ENCODE peak calls at places on chromosomes 2 and 18, in five cellular contexts. One of them, this sample, is unnamed.

GRCh38 chr18:23495723-23496440 is 7.4 kb upstream of the RMC1 start:
- DNase-seq in left colon: peak
- DNase-seq in NCI-H1105 treated with DMSO at 0.1 percent for 48 hours: peak
- DNase-seq in activated CD4-positive, alpha-beta T cell treated with anti-CD3 and anti-CD28 coated beads, Interleukin-2, amount 10 ng/mL, durations not matched to agents 24 days and 14 days: no peak
- DNase-seq in memory B cell: no peak
- DNase-seq in this sample: peak

GRCh38 chr2:18501156-18501555 is 59.3 kb downstream of the RDH14 start:
- DNase-seq in NCI-H1105 treated with DMSO at 0.1 percent for 48 hours: no peak
- DNase-seq in left colon: no peak
- DNase-seq in memory B cell: no peak
- DNase-seq in activated CD4-positive, alpha-beta T cell treated with anti-CD3 and anti-CD28 coated beads, Interleukin-2, amount 10 ng/mL, durations not matched to agents 24 days and 14 days: no peak
- DNase-seq in this sample: no peak

GRCh38 chr2:180679693-180680092 is 300.7 kb upstream of the UBE2E3 start:
- DNase-seq in memory B cell: no peak
- DNase-seq in left colon: no peak
- DNase-seq in activated CD4-positive, alpha-beta T cell treated with anti-CD3 and anti-CD28 coated beads, Interleukin-2, amount 10 ng/mL, durations not matched to agents 24 days and 14 days: no peak
- DNase-seq in NCI-H1105 treated with DMSO at 0.1 percent for 48 hours: no peak
- DNase-seq in this sample: no peak

GRCh38 chr2:62603154-62603712 is 97.2 kb upstream of the TMEM17 start:
- DNase-seq in activated CD4-positive, alpha-beta T cell treated with anti-CD3 and anti-CD28 coated beads, Interleukin-2, amount 10 ng/mL, durations not matched to agents 24 days and 14 days: no peak
- DNase-seq in NCI-H1105 treated with DMSO at 0.1 percent for 48 hours: no peak
- DNase-seq in left colon: no peak
- DNase-seq in memory B cell: no peak
- DNase-seq in this sample: no peak

GRCh38 chr2:72378737-72379346 is 231.2 kb upstream of the CYP26B1 start:
- DNase-seq in left colon: no peak
- DNase-seq in memory B cell: no peak
- DNase-seq in NCI-H1105 treated with DMSO at 0.1 percent for 48 hours: no peak
- DNase-seq in activated CD4-positive, alpha-beta T cell treated with anti-CD3 and anti-CD28 coated beads, Interleukin-2, amount 10 ng/mL, durations not matched to agents 24 days and 14 days: no peak
- DNase-seq in this sample: no peak

GRCh38 chr2:157743051-157743450 is 114.4 kb upstream of the ACVR1C start:
- DNase-seq in NCI-H1105 treated with DMSO at 0.1 percent for 48 hours: no peak
- DNase-seq in activated CD4-positive, alpha-beta T cell treated with anti-CD3 and anti-CD28 coated beads, Interleukin-2, amount 10 ng/mL, durations not matched to agents 24 days and 14 days: no peak
- DNase-seq in left colon: no peak
- DNase-seq in memory B cell: no peak
- DNase-seq in this sample: no peak

GRCh38 chr2:42809131-42809875 is 16.9 kb upstream of the HAAO start:
- DNase-seq in NCI-H1105 treated with DMSO at 0.1 percent for 48 hours: peak
- DNase-seq in memory B cell: peak
- DNase-seq in left colon: peak
- DNase-seq in activated CD4-positive, alpha-beta T cell treated with anti-CD3 and anti-CD28 coated beads, Interleukin-2, amount 10 ng/mL, durations not matched to agents 24 days and 14 days: no peak
- DNase-seq in this sample: peak

GRCh38 chr18:57003342-57003741 is 143.5 kb upstream of the BOD1L2 start:
- DNase-seq in memory B cell: no peak
- DNase-seq in left colon: no peak
- DNase-seq in NCI-H1105 treated with DMSO at 0.1 percent for 48 hours: no peak
- DNase-seq in activated CD4-positive, alpha-beta T cell treated with anti-CD3 and anti-CD28 coated beads, Interleukin-2, amount 10 ng/mL, durations not matched to agents 24 days and 14 days: no peak
- DNase-seq in this sample: no peak

GRCh38 chr2:56099967-56100366 is 83.8 kb upstream of the CCDC85A start:
- DNase-seq in left colon: no peak
- DNase-seq in memory B cell: no peak
- DNase-seq in activated CD4-positive, alpha-beta T cell treated with anti-CD3 and anti-CD28 coated beads, Interleukin-2, amount 10 ng/mL, durations not matched to agents 24 days and 14 days: no peak
- DNase-seq in NCI-H1105 treated with DMSO at 0.1 percent for 48 hours: no peak
- DNase-seq in this sample: no peak

GRCh38 chr2:140454717-140455116 is 1674.5 kb upstream of the NXPH2 start:
- DNase-seq in NCI-H1105 treated with DMSO at 0.1 percent for 48 hours: no peak
- DNase-seq in memory B cell: no peak
- DNase-seq in left colon: no peak
- DNase-seq in activated CD4-positive, alpha-beta T cell treated with anti-CD3 and anti-CD28 coated beads, Interleukin-2, amount 10 ng/mL, durations not matched to agents 24 days and 14 days: no peak
- DNase-seq in this sample: no peak

GRCh38 chr2:191486584-191487320 is 191.2 kb upstream of the NABP1 start:
- DNase-seq in left colon: no peak
- DNase-seq in memory B cell: no peak
- DNase-seq in NCI-H1105 treated with DMSO at 0.1 percent for 48 hours: no peak
- DNase-seq in activated CD4-positive, alpha-beta T cell treated with anti-CD3 and anti-CD28 coated beads, Interleukin-2, amount 10 ng/mL, durations not matched to agents 24 days and 14 days: no peak
- DNase-seq in this sample: no peak

GRCh38 chr18:28003451-28003850 is 173.5 kb downstream of the CDH2 start:
- DNase-seq in NCI-H1105 treated with DMSO at 0.1 percent for 48 hours: no peak
- DNase-seq in activated CD4-positive, alpha-beta T cell treated with anti-CD3 and anti-CD28 coated beads, Interleukin-2, amount 10 ng/mL, durations not matched to agents 24 days and 14 days: no peak
- DNase-seq in memory B cell: no peak
- DNase-seq in left colon: no peak
- DNase-seq in this sample: no peak

GRCh38 chr2:177622516-177622915 is 229.9 kb downstream of the AGPS start:
- DNase-seq in NCI-H1105 treated with DMSO at 0.1 percent for 48 hours: peak
- DNase-seq in memory B cell: no peak
- DNase-seq in activated CD4-positive, alpha-beta T cell treated with anti-CD3 and anti-CD28 coated beads, Interleukin-2, amount 10 ng/mL, durations not matched to agents 24 days and 14 days: no peak
- DNase-seq in left colon: no peak
- DNase-seq in this sample: no peak

GRCh38 chr2:58010599-58010998 is 36.0 kb upstream of the VRK2 start:
- DNase-seq in NCI-H1105 treated with DMSO at 0.1 percent for 48 hours: no peak
- DNase-seq in left colon: no peak
- DNase-seq in activated CD4-positive, alpha-beta T cell treated with anti-CD3 and anti-CD28 coated beads, Interleukin-2, amount 10 ng/mL, durations not matched to agents 24 days and 14 days: no peak
- DNase-seq in memory B cell: no peak
- DNase-seq in this sample: no peak

GRCh38 chr2:67600946-67601345 is 203.8 kb downstream of the ETAA1 start:
- DNase-seq in NCI-H1105 treated with DMSO at 0.1 percent for 48 hours: no peak
- DNase-seq in memory B cell: no peak
- DNase-seq in activated CD4-positive, alpha-beta T cell treated with anti-CD3 and anti-CD28 coated beads, Interleukin-2, amount 10 ng/mL, durations not matched to agents 24 days and 14 days: no peak
- DNase-seq in left colon: no peak
- DNase-seq in this sample: no peak

GRCh38 chr2:40364143-40364903 is 87.6 kb downstream of the SLC8A1 start:
- DNase-seq in left colon: no peak
- DNase-seq in activated CD4-positive, alpha-beta T cell treated with anti-CD3 and anti-CD28 coated beads, Interleukin-2, amount 10 ng/mL, durations not matched to agents 24 days and 14 days: no peak
- DNase-seq in memory B cell: no peak
- DNase-seq in NCI-H1105 treated with DMSO at 0.1 percent for 48 hours: peak
- DNase-seq in this sample: no peak

GRCh38 chr2:120346034-120346666 is at the start of gene INHBB:
- DNase-seq in memory B cell: no peak
- DNase-seq in activated CD4-positive, alpha-beta T cell treated with anti-CD3 and anti-CD28 coated beads, Interleukin-2, amount 10 ng/mL, durations not matched to agents 24 days and 14 days: peak
- DNase-seq in NCI-H1105 treated with DMSO at 0.1 percent for 48 hours: no peak
- DNase-seq in left colon: peak
- DNase-seq in this sample: no peak

GRCh38 chr2:10300328-10300920 is 2.3 kb upstream of the HPCAL1 start:
- DNase-seq in left colon: no peak
- DNase-seq in memory B cell: no peak
- DNase-seq in activated CD4-positive, alpha-beta T cell treated with anti-CD3 and anti-CD28 coated beads, Interleukin-2, amount 10 ng/mL, durations not matched to agents 24 days and 14 days: peak
- DNase-seq in NCI-H1105 treated with DMSO at 0.1 percent for 48 hours: no peak
- DNase-seq in this sample: no peak

GRCh38 chr2:240121675-240122074 is 14.4 kb downstream of the COPS9 start:
- DNase-seq in activated CD4-positive, alpha-beta T cell treated with anti-CD3 and anti-CD28 coated beads, Interleukin-2, amount 10 ng/mL, durations not matched to agents 24 days and 14 days: peak
- DNase-seq in NCI-H1105 treated with DMSO at 0.1 percent for 48 hours: no peak
- DNase-seq in left colon: no peak
- DNase-seq in memory B cell: no peak
- DNase-seq in this sample: no peak

GRCh38 chr2:43323810-43324588 is 97.6 kb upstream of the ZFP36L2 start:
- DNase-seq in memory B cell: no peak
- DNase-seq in NCI-H1105 treated with DMSO at 0.1 percent for 48 hours: no peak
- DNase-seq in activated CD4-positive, alpha-beta T cell treated with anti-CD3 and anti-CD28 coated beads, Interleukin-2, amount 10 ng/mL, durations not matched to agents 24 days and 14 days: no peak
- DNase-seq in left colon: no peak
- DNase-seq in this sample: no peak